ENCODE peak calls at places on chromosomes 3 and 15, in six cellular contexts. P is A549, J is upper lobe of left lung, K is stomach, M is transverse colon, O is esophagus muscularis mucosa. Y is an unnamed sample.

GRCh38 chr3:37871858-37872257 is 10.2 kb downstream of the CTDSPL start:
- DNase-seq in O (no peak), M (no peak), J (no peak), K (no peak), P (no peak), Y (no peak)

GRCh38 chr15:84775867-84776449 is 27.6 kb downstream of the ZNF592 start:
- DNase-seq in O (no peak), K (no peak), M (no peak), J (no peak), P (no peak), Y (no peak)

GRCh38 chr3:125143538-125143937 is 69.0 kb downstream of the SLC12A8 start:
- DNase-seq in O (no peak), M (no peak), J (no peak), P (no peak), K (no peak), Y (no peak)

GRCh38 chr15:31474059-31474868 is 147.6 kb downstream of the KLF13 start:
- DNase-seq in J (no peak), O (no peak), M (no peak), K (peak), P (no peak), Y (peak)

GRCh38 chr15:28120359-28120640 is 21.2 kb upstream of the OCA2 start:
- DNase-seq in M (no peak), O (no peak), P (no peak), J (no peak), K (no peak), Y (no peak)

GRCh38 chr3:190130700-190131099 is 10.0 kb upstream of the P3H2 start:
- DNase-seq in K (no peak), J (no peak), O (no peak), P (no peak), M (no peak), Y (no peak)

GRCh38 chr15:31268108-31268501 is 58.5 kb upstream of the KLF13 start:
- DNase-seq in K (peak), O (peak), J (no peak), M (peak), P (no peak), Y (peak)

GRCh38 chr3:179806177-179806576 is 153.3 kb downstream of the USP13 start:
- DNase-seq in K (no peak), O (no peak), M (no peak), J (no peak), P (no peak), Y (no peak)

GRCh38 chr15:22947101-22948000 is 32.8 kb downstream of the CYFIP1 start:
- DNase-seq in P (no peak), O (no peak), J (peak), K (no peak), M (no peak), Y (no peak)

GRCh38 chr15:61834076-61834697 is 226.1 kb downstream of the VPS13C start:
- DNase-seq in O (peak), P (peak), M (peak), J (peak), K (peak), Y (peak)

GRCh38 chr3:131036200-131036816 is 9.6 kb downstream of the NEK11 start:
- DNase-seq in K (no peak), M (no peak), J (no peak), P (no peak), O (no peak), Y (no peak)

GRCh38 chr15:69941931-69942471 is 155.7 kb downstream of the TLE3 start:
- DNase-seq in O (peak), P (no peak), J (peak), K (no peak), M (no peak), Y (no peak)

GRCh38 chr3:142943349-142943748 is 20.1 kb downstream of the PAQR9 start:
- DNase-seq in K (no peak), O (peak), P (no peak), M (no peak), J (no peak), Y (no peak)

GRCh38 chr3:169914321-169914720 is 2.9 kb downstream of the SAMD7 start:
- DNase-seq in M (no peak), J (no peak), P (no peak), O (no peak), K (no peak), Y (no peak)

GRCh38 chr3:85584779-85585356 is 626.1 kb downstream of the CADM2 start:
- DNase-seq in O (no peak), P (no peak), J (no peak), K (no peak), M (no peak), Y (no peak)

GRCh38 chr3:59873576-59874230 is 823.9 kb upstream of the CFAP20DC start:
- DNase-seq in M (no peak), K (no peak), O (no peak), P (no peak), J (no peak), Y (no peak)

GRCh38 chr3:129280183-129280582 is 1.5 kb downstream of the HMCES start:
- DNase-seq in P (no peak), K (no peak), M (no peak), O (no peak), J (no peak), Y (no peak)

GRCh38 chr3:129278970-129279906 is 568 bp downstream of the HMCES start:
- DNase-seq in M (peak), P (peak), J (peak), K (peak), O (no peak), Y (no peak)

GRCh38 chr3:129281726-129282125 is 3.1 kb downstream of the HMCES start:
- DNase-seq in P (no peak), J (no peak), O (no peak), M (no peak), K (no peak), Y (no peak)

GRCh38 chr3:129286081-129286480 is 7.4 kb downstream of the HMCES start:
- DNase-seq in M (no peak), O (no peak), J (no peak), K (no peak), P (no peak), Y (no peak)

DNA sequence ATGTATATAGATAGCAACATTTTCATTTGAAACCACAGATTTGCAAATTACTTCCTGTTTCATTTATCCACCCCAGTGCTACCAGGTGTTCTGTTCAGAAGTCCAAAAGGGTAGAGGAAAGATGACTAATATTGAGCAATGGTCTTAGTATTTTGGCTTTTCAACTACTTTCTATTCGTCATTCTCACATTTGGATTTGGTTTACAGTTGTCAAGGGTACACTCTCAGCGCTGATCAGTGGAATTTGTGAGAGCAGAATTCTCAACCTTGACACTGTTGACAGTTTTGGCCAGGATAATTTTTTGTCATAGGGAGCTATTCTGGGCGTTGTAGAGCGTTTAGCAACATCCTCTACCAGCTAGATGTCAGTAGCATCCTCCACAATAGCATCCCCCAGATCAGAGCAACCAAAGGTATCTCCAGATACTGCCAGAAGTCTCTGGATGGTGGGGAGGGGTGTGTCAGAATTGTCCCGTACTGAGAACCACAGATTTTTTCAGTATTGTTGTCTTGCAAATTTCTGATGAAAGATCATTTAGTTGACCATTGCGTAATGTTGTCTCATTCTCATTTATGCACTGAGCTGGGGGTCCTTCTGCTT is 4.2 kb downstream of the HMCES start:
- DNase-seq in J (no peak), O (no peak), P (no peak), M (no peak), K (no peak), Y (no peak)
- TF ChIP-seq EP300 in J (no peak), O (no peak), P (no peak), M (no peak), K (no peak), Y (no peak)

DNA sequence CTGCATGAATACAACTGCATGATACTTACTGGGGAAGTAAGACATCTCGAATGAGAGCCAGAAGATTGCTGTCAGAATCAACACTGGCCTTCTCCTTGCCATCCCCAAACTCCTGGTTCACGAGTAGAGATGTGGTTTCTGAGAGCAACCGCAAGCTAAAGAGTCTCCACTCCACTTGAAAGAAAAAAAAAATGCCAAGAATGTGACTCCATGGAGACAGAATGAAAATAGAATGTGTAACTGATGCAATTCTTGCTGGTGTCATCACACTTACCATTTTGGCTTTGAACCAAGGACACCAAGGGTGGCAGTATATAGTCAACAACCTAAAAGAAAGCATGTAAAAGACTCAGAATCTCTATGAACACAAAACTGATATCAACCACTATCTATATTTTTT is 280.4 kb downstream of the ULK4 start:
- DNase-seq in K (no peak), J (no peak), O (no peak), M (no peak), P (no peak), Y (no peak)
- TF ChIP-seq POLR2A in K (no peak), J (no peak), O (no peak), M (no peak), P (no peak), Y (no peak)

GRCh38 chr15:67825880-67826716 is 789 bp downstream of the SKOR1 start:
- DNase-seq in K (no peak), P (no peak), J (peak), O (no peak), M (no peak), Y (no peak)

GRCh38 chr15:67826717-67827560 is 1.6 kb downstream of the SKOR1 start:
- DNase-seq in J (peak), K (no peak), O (no peak), P (no peak), M (no peak), Y (no peak)

GRCh38 chr15:67824157-67824899 is 981 bp upstream of the SKOR1 start:
- DNase-seq in P (no peak), J (peak), O (no peak), M (no peak), K (no peak), Y (no peak)

GRCh38 chr15:67823371-67824156 is 1.7 kb upstream of the SKOR1 start:
- DNase-seq in M (no peak), J (peak), P (no peak), O (no peak), K (no peak), Y (no peak)

GRCh38 chr15:67824900-67825879 is at the start of gene SKOR1:
- DNase-seq in J (peak), P (no peak), O (no peak), M (no peak), K (no peak), Y (no peak)
- H3K4me3 ChIP-seq in J (no peak), P (peak), O (peak), M (no peak), K (peak), Y (peak)

GRCh38 chr15:71252036-71252898 is 137.0 kb downstream of the THSD4 start:
- DNase-seq in K (no peak), P (peak), O (no peak), J (no peak), M (no peak), Y (no peak)

GRCh38 chr15:71249986-71250385 is 134.7 kb downstream of the THSD4 start:
- DNase-seq in P (no peak), K (no peak), J (no peak), O (no peak), M (no peak), Y (no peak)

GRCh38 chr15:71254503-71254902 is 139.2 kb downstream of the THSD4 start:
- DNase-seq in J (no peak), O (no peak), P (no peak), K (no peak), M (no peak), Y (no peak)

GRCh38 chr15:71250936-71251468 is 135.7 kb downstream of the THSD4 start:
- DNase-seq in K (no peak), O (no peak), P (no peak), J (no peak), M (no peak), Y (no peak)

DNA sequence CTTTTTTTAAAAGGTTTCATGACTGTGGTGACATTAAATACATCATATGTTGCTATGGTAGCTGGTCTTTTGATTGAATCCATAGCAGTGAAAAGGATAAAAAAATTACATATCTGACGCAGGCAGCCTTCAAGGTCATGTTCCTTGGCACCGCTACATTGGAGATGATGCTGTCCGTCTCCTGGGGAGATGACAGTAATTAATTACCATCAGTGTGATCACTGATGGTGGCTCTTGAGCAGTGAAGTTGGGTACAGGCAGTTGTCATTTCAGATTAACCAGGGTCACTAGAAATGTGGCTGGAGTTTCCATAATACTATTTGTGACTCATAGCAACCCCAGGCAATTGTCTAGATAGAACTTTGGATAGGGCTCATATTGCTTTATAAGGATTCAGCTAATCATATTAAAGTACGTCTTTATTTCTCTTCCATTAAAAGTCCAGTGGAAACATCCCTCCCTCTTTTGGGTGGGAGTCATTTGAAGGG is 136.3 kb downstream of the THSD4 start:
- DNase-seq in M (no peak), K (no peak), P (peak), J (no peak), O (no peak), Y (no peak)
- TF ChIP-seq EP300 in M (no peak), K (no peak), P (no peak), J (no peak), O (no peak), Y (no peak)

GRCh38 chr3:183266454-183266853 is 13.4 kb downstream of the B3GNT5 start:
- DNase-seq in K (no peak), M (no peak), O (no peak), J (no peak), P (no peak), Y (no peak)

GRCh38 chr3:183265157-183265642 is 12.1 kb downstream of the B3GNT5 start:
- DNase-seq in K (no peak), P (no peak), O (no peak), J (no peak), M (no peak), Y (no peak)

GRCh38 chr3:183264249-183264648 is 11.2 kb downstream of the B3GNT5 start:
- DNase-seq in O (no peak), M (no peak), K (no peak), J (no peak), P (no peak), Y (no peak)

GRCh38 chr3:183267140-183267539 is 14.1 kb downstream of the B3GNT5 start:
- DNase-seq in O (no peak), M (no peak), P (no peak), K (no peak), J (no peak), Y (no peak)

DNA sequence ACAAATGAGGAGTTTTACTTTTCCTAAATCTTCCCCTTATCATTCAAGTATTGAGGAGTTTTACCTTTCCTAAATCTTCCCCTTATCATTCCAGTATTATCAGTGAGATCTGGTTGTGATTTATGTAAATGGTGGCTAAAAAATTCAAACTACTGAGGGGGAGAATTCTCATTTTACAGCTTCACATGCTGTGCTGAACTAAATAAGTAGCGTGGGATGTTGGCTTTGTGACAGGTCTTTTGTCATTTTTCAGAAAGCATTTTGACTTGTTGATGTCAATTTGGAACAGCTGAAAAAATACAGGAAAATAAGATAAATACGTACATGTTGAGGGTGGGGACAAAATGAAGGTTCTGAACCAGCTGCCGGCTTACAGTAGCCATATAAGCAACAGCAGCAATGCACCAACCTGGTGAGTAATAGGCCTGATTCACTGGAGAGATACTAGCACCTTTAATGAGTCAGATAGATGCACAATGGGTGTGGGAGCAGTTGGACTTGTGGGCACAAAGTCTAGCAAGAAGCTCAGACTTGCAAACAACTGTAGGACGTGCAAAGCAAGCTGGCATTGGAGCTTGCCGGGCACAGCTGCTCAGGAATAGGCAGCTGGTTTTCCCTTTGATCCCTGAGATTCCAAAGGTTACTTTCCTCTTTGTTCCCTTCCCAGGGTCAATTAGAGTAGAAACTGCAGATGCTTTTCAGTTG is 12.8 kb downstream of the B3GNT5 start:
- DNase-seq in O (no peak), P (peak), K (peak), M (peak), J (no peak), Y (no peak)
- TF ChIP-seq POLR2A in O (no peak), P (no peak), K (no peak), M (no peak), J (no peak), Y (no peak)

DNA sequence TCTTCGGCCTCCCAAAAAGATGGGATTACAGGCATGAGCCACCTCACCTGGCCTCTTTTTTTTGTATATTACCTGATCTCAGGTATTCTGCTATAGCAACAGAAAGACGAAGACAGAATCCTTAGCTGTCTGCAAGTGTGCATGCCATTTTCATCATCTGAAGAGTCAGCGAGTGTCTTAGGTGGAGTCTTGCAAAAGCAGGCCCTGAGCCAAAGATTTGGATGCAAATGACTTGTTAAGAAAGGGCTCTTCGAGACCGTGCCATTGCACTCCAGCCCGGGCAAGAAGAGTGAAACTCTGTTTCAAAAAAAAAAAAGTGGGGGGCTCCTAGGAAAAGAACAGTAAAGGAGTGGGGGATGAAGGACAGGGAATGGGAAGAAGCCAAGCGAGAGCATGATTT is 10.2 kb upstream of the TRIM69 start:
- DNase-seq in M (no peak), K (no peak), P (no peak), J (no peak), O (no peak), Y (no peak)
- H3K4me3 ChIP-seq in M (no peak), K (peak), P (no peak), J (peak), O (peak), Y (peak)

GRCh38 chr15:42273099-42273899 is at the start of the genes GANC and TMEM87A:
- DNase-seq in K (peak), P (peak), J (peak), M (peak), O (peak), Y (peak)
- TF ChIP-seq EP300 in K (peak), P (no peak), J (peak), M (no peak), O (peak), Y (no peak)

GRCh38 chr15:101531170-101531569 is 41.7 kb upstream of the PCSK6 start:
- DNase-seq in J (no peak), K (no peak), P (no peak), M (no peak), O (peak), Y (no peak)
- TF ChIP-seq POLR2A in J (no peak), K (no peak), P (no peak), M (no peak), O (no peak), Y (no peak)